ENCODE peak calls at places on chromosomes 16 and 17, in ten cellular contexts. G is stimulated activated CD4-positive, alpha-beta T cell treated with anti-CD3 and anti-CD28 coated beads, TNF-alpha, amount 100 ng/mL, for 48 hours; P is SK-N-SH; F is EH; O is NCI-H2081; S is Peyer's patch; X is fibroblast of mammary gland; N is memory B cell; R is mucosa of descending colon; I is NCI-H1105. Q is an unnamed sample.

GRCh38 chr16:19005561-19006445 is 22.1 kb downstream of the TMC7 start:
- DNase-seq in G (no peak), P (no peak), F (no peak), O (no peak), S (peak; percentile 87), X (peak; percentile 54), N (no peak), R (peak; percentile 77), I (no peak), Q (no peak)

GRCh38 chr17:68182016-68182315 is 65.9 kb upstream of the AMZ2 start:
- DNase-seq in G (no peak), P (no peak), F (no peak), O (no peak), S (peak; percentile 64), X (no peak), N (no peak), R (no peak), I (no peak), Q (no peak)

GRCh38 chr16:30761427-30761927 is 385 bp downstream of the CFAP119 start:
- DNase-seq in G (no peak), P (peak; percentile 72), F (peak; percentile 44), O (peak; percentile 53), S (peak; percentile 70), X (no peak), N (no peak), R (peak; percentile 46), I (peak; percentile 15), Q (peak; percentile 39)

GRCh38 chr16:85421338-85422123 is 191.6 kb upstream of the GSE1 start:
- DNase-seq in G (no peak), P (no peak), F (no peak), O (peak; percentile 52), S (no peak), X (no peak), N (no peak), R (peak; percentile 19), I (no peak), Q (no peak)

GRCh38 chr17:34614698-34615097 is 35.3 kb downstream of the TMEM132E start:
- DNase-seq in G (no peak), P (no peak), F (no peak), O (no peak), S (no peak), X (no peak), N (no peak), R (no peak), I (no peak), Q (no peak)

GRCh38 chr17:40803617-40804082 is 3.9 kb upstream of the KRT28 start:
- DNase-seq in G (peak; percentile 50), P (peak; percentile 86), F (peak; percentile 79), O (peak; percentile 90), S (peak; percentile 92), X (peak; percentile 69), N (peak; percentile 65), R (peak; percentile 92), I (peak; percentile 63), Q (peak; percentile 58)

GRCh38 chr17:42526031-42526444 is 10.0 kb upstream of the NAGLU start:
- DNase-seq in G (no peak), P (no peak), F (peak; percentile 95), O (no peak), S (no peak), X (peak; percentile 65), N (no peak), R (peak; percentile 63), I (no peak), Q (no peak)

GRCh38 chr16:24539850-24540484 is 601 bp downstream of the RBBP6 start:
- DNase-seq in G (no peak), P (no peak), F (peak; percentile 53), O (peak; percentile 50), S (peak; percentile 76), X (no peak), N (no peak), R (peak; percentile 63), I (no peak), Q (peak; percentile 51)

GRCh38 chr17:48850792-48851325 is 20.0 kb downstream of the CALCOCO2 start:
- DNase-seq in G (no peak), P (no peak), F (no peak), O (no peak), S (no peak), X (no peak), N (no peak), R (no peak), I (no peak), Q (no peak)

GRCh38 chr16:24921229-24921628 is 75.5 kb downstream of the SLC5A11 start:
- DNase-seq in G (no peak), P (no peak), F (no peak), O (no peak), S (no peak), X (no peak), N (no peak), R (no peak), I (no peak), Q (no peak)

GRCh38 chr17:31857920-31858646 is 961 bp downstream of the COPRS start:
- DNase-seq in G (no peak), P (no peak), F (peak; percentile 35), O (no peak), S (no peak), X (peak; percentile 12), N (no peak), R (no peak), I (no peak), Q (no peak)

GRCh38 chr16:19654147-19654546 is 63.9 kb downstream of the KNOP1 start:
- DNase-seq in G (no peak), P (no peak), F (no peak), O (no peak), S (no peak), X (no peak), N (no peak), R (no peak), I (no peak), Q (no peak)

GRCh38 chr17:48023408-48024148 is 14.0 kb downstream of the COPZ2 start:
- DNase-seq in G (no peak), P (peak; percentile 94), F (peak; percentile 76), O (peak; percentile 93), S (peak; percentile 81), X (peak; percentile 52), N (peak; percentile 33), R (peak; percentile 82), I (peak; percentile 72), Q (peak; percentile 22)

GRCh38 chr16:30340621-30341020 is 14.5 kb downstream of the CD2BP2 start:
- DNase-seq in G (no peak), P (no peak), F (no peak), O (peak; percentile 82), S (no peak), X (no peak), N (no peak), R (no peak), I (no peak), Q (no peak)

GRCh38 chr17:59757881-59758385 is 50.5 kb downstream of the VMP1 start:
- DNase-seq in G (no peak), P (no peak), F (no peak), O (no peak), S (no peak), X (no peak), N (no peak), R (no peak), I (no peak), Q (no peak)

GRCh38 chr17:3848229-3848628 is 2.2 kb upstream of the NCBP3 start:
- DNase-seq in G (no peak), P (no peak), F (no peak), O (no peak), S (peak; percentile 36), X (no peak), N (no peak), R (no peak), I (no peak), Q (no peak)

GRCh38 chr17:81870155-81870977 is 771 bp downstream of the ARHGDIA start:
- DNase-seq in G (no peak), P (peak; percentile 74), F (peak; percentile 63), O (peak; percentile 53), S (peak; percentile 79), X (peak; percentile 69), N (peak; percentile 34), R (peak; percentile 55), I (no peak), Q (peak; percentile 77)

GRCh38 chr16:57609541-57610401 is 18.7 kb upstream of the ADGRG1 start:
- DNase-seq in G (peak; percentile 86), P (peak; percentile 30), F (peak; percentile 6), O (peak; percentile 56), S (peak; percentile 76), X (no peak), N (peak; percentile 31), R (peak; percentile 50), I (no peak), Q (peak; percentile 63)

GRCh38 chr16:52078716-52079655 is 468.0 kb downstream of the TOX3 start:
- DNase-seq in G (no peak), P (no peak), F (no peak), O (no peak), S (no peak), X (no peak), N (no peak), R (no peak), I (no peak), Q (no peak)

GRCh38 chr16:66594739-66595138 is 9.8 kb upstream of the CMTM3 start:
- DNase-seq in G (no peak), P (no peak), F (no peak), O (no peak), S (no peak), X (no peak), N (no peak), R (no peak), I (no peak), Q (no peak)

Q was measured in CD4-positive, CD25-positive, alpha-beta regulatory T cell.